ENCODE peak calls at places on chromosomes 1 and 21, in eight cellular contexts. M, Z, W, H, O, N, Q and C are unnamed samples.

GRCh38 chr1:211258756-211259595 is at the start of gene RCOR3:
- DNase-seq in Z (peak; percentile 95), H (peak; percentile 96), O (peak; percentile 92), M (peak; percentile 90), N (peak; percentile 90), W (peak; percentile 98), Q (peak; percentile 96), C (peak; percentile 95)

GRCh38 chr21:33908760-33909159 is 6.8 kb downstream of the ATP5PO start:
- DNase-seq in W (no peak), N (no peak), M (no peak), Z (no peak), H (no peak), O (no peak), Q (no peak), C (no peak)

GRCh38 chr1:24415334-24415909 is at the start of gene NIPAL3:
- DNase-seq in H (peak; percentile 99), Z (peak; percentile 99), O (peak; percentile 95), W (peak; percentile 99), N (peak; percentile 100), Q (peak; percentile 99), M (peak; percentile 98), C (peak; percentile 98)

GRCh38 chr1:189899686-189900495 is 577.8 kb downstream of the BRINP3 start:
- DNase-seq in Z (no peak), O (no peak), Q (no peak), N (no peak), W (peak; percentile 80), M (no peak), H (peak; percentile 75), C (no peak)

GRCh38 chr1:162561616-162562451 is at the start of gene UAP1:
- DNase-seq in M (no peak), O (no peak), Q (peak; percentile 50), H (no peak), N (no peak), Z (no peak), W (no peak), C (no peak)

GRCh38 chr21:25637846-25638245 is 1.2 kb upstream of the JAM2 start:
- DNase-seq in M (no peak), Z (no peak), W (no peak), N (no peak), Q (no peak), H (no peak), O (no peak), C (no peak)

GRCh38 chr1:108847464-108847863 is 9.4 kb downstream of the AKNAD1 start:
- DNase-seq in O (no peak), H (no peak), Q (no peak), N (no peak), W (no peak), Z (no peak), M (no peak), C (no peak)

GRCh38 chr1:176692431-176692830 is 229.5 kb downstream of the PAPPA2 start:
- DNase-seq in Q (peak; percentile 94), H (no peak), O (no peak), W (no peak), N (no peak), Z (peak; percentile 54), M (peak; percentile 60), C (no peak)

GRCh38 chr1:7145947-7146346 is 360.7 kb downstream of the CAMTA1 start:
- DNase-seq in H (no peak), O (no peak), M (no peak), Z (no peak), N (no peak), W (no peak), Q (no peak), C (no peak)

GRCh38 chr1:63901094-63901493 is 127.3 kb downstream of the ROR1 start:
- DNase-seq in M (no peak), Z (no peak), O (no peak), W (no peak), N (no peak), Q (no peak), H (no peak), C (no peak)

GRCh38 chr1:109910963-109911798 is 532 bp downstream of the CSF1 start:
- DNase-seq in H (peak; percentile 77), W (peak; percentile 72), M (no peak), O (no peak), Z (no peak), N (peak; percentile 24), Q (no peak), C (no peak)

GRCh38 chr1:48105167-48105566 is 108.0 kb upstream of the TRABD2B start:
- DNase-seq in H (peak; percentile 11), O (no peak), Q (no peak), W (no peak), M (no peak), N (no peak), Z (no peak), C (no peak)

GRCh38 chr1:155084722-155085503 is 6.3 kb downstream of the EFNA3 start:
- DNase-seq in M (peak; percentile 93), H (peak; percentile 97), Q (peak; percentile 93), Z (peak; percentile 96), O (peak; percentile 96), W (peak; percentile 98), N (peak; percentile 90), C (peak; percentile 93)

GRCh38 chr1:28915036-28915895 is 897 bp downstream of the EPB41 start:
- DNase-seq in W (peak; percentile 82), Q (no peak), M (peak; percentile 32), O (no peak), Z (peak; percentile 36), N (peak; percentile 69), H (peak; percentile 72), C (peak; percentile 42)

GRCh38 chr1:174883361-174883760 is 116.4 kb upstream of the CACYBP start:
- DNase-seq in W (peak; percentile 65), M (no peak), O (no peak), N (peak; percentile 50), H (peak; percentile 59), Q (no peak), Z (no peak), C (no peak)

GRCh38 chr1:45545019-45545493 is 5.6 kb upstream of the AKR1A1 start:
- DNase-seq in Q (no peak), M (no peak), O (no peak), N (no peak), H (no peak), Z (peak; percentile 44), W (no peak), C (no peak)

GRCh38 chr1:41898191-41898713 is 20.5 kb downstream of the HIVEP3 start:
- DNase-seq in Z (no peak), Q (peak; percentile 71), W (no peak), M (no peak), H (no peak), N (no peak), O (no peak), C (no peak)

DNA sequence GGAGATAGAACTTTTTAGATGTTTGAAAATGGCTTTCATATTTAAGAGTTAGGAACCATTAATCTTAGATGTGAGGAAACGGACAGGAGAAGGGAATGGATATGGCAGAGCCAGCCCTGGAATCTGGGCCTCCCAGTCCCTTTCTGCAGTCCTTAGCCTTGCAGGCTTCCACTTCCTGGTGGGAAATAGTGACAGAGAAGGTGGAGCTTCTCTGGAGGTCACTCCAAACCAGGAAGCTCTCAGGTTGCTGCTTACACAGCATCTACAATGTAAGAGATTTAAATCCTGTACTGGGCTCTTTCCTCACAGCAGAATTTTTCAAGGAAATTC is 2.5 kb downstream of the S100A11 start:
- DNase-seq in H (no peak), W (no peak), O (no peak), Q (no peak), Z (no peak), M (no peak), N (no peak), C (no peak)
- H3K4me3 ChIP-seq in H (no peak overlapping the region), W (peak overlapping the region; percentile 91), O (no peak overlapping the region), Q (peak overlapping the region; percentile 78), Z (no peak overlapping the region), M (no peak overlapping the region), N (peak overlapping the region; percentile 99), C (no peak overlapping the region)

GRCh38 chr1:156379420-156380165 is 10.6 kb downstream of the RHBG start:
- DNase-seq in M (no peak), Q (no peak), Z (no peak), H (peak; percentile 52), N (no peak), W (peak; percentile 77), O (no peak), C (peak; percentile 84)
- TF ChIP-seq CTCF in M (no peak), Q (no peak), Z (no peak), H (peak; percentile 19), N (no peak), W (peak; percentile 39), O (no peak), C (peak; percentile 32)

GRCh38 chr1:157960773-157961172 is 32.7 kb upstream of the KIRREL1 start:
- DNase-seq in Z (no peak), O (no peak), M (no peak), W (no peak), Q (no peak), N (no peak), H (no peak), C (no peak)

GRCh38 chr1:157955860-157956259 is 37.6 kb upstream of the KIRREL1 start:
- DNase-seq in O (no peak), Z (no peak), Q (no peak), M (no peak), W (no peak), H (no peak), N (no peak), C (no peak)

GRCh38 chr1:157959750-157960149 is 33.7 kb upstream of the KIRREL1 start:
- DNase-seq in Z (no peak), M (no peak), H (no peak), Q (no peak), W (no peak), O (no peak), N (no peak), C (no peak)

GRCh38 chr1:157956754-157957153 is 36.7 kb upstream of the KIRREL1 start:
- DNase-seq in N (no peak), W (no peak), Z (no peak), O (no peak), H (no peak), M (no peak), Q (no peak), C (no peak)

GRCh38 chr1:157958280-157958679 is 35.2 kb upstream of the KIRREL1 start:
- DNase-seq in M (no peak), Q (no peak), H (no peak), W (no peak), Z (no peak), O (no peak), N (no peak), C (no peak)
- H3K27me3 ChIP-seq in M (no peaks in the 10 kb centered on the region), Q (peaks cover 39% of the 10 kb centered on the region), H (no peaks in the 10 kb centered on the region), W (no peaks in the 10 kb centered on the region), Z (no peaks in the 10 kb centered on the region), O (peaks cover 14% of the 10 kb centered on the region), N (no peaks in the 10 kb centered on the region), C (no peaks in the 10 kb centered on the region)

DNA sequence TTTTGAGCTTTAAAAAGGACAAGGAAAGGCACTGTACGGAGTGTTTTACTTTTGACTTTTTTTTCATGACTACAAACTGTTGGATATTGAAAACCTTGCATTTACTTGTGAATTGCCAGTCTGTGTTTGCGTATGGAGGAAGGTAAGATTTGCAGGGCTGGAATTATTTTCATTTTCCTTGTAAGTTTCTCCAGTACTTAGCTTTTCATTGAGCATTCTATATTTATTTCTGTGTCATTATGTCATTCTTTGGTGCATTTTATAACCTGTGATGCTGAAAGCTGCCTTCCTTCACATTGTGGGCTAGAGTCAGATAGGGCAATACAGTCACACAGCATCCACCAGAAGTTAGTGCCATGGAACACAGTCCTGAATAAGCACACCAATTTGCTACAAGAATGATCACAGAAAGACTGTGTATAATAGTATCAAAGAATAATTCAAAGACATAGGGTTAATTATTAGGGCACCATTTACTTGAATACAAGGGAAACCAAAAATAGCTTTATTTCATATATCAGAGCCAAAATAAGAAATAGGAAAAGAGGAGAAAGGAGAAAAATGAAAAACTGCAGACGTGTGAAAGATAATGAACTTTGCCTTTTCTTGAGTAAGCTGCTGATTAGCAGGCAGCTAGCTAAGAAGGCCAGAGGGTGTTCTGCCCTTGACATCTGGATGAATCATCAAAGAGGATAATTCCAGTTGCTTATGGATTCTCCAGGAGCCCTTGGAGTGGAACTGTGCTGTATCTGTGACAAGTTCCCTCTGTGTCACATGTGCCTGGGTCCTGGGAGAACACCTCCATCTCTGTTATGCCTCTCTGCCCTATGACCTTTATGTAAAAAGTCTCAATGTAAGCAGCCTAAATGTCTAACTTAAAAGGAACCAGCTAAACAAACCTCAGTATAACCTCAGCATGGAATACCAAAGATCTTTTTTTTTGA is 8.0 kb upstream of the FAM20B start:
- DNase-seq in N (peak; percentile 68), Z (no peak), M (no peak), Q (no peak), O (no peak), H (no peak), W (no peak), C (no peak)
- H3K4me3 ChIP-seq in N (no peak overlapping the region), Z (no peak overlapping the region), M (peak overlapping the region; percentile 4), Q (no peak overlapping the region), O (no peak overlapping the region), H (no peak overlapping the region), W (no peak overlapping the region), C (no peak overlapping the region)